ENCODE peak calls at places on chromosomes 7 and 10, in seven cellular contexts. S is fibroblast of the aortic adventitia, Z is tibial nerve, Q is heart right ventricle, K is endodermal cell, J is PC-3, B is HCT116. F is an unnamed sample.

GRCh38 chr10:91589015-91589655 is 43.7 kb downstream of the PPP1R3C start:
- DNase-seq in B (no peak), Z (no peak), K (no peak), Q (peak; percentile 26), J (peak; percentile 23), S (peak; percentile 89), F (no peak)

GRCh38 chr7:140275069-140275961 is 98.5 kb upstream of the KDM7A start:
- DNase-seq in S (peak; percentile 43), B (no peak), Z (no peak), J (no peak), Q (no peak), K (no peak), F (no peak)

GRCh38 chr7:129728875-129729467 is 117.5 kb downstream of the NRF1 start:
- DNase-seq in Q (no peak), B (no peak), Z (no peak), J (no peak), K (no peak), S (peak; percentile 2), F (no peak)

GRCh38 chr7:87152897-87153641 is 816 bp downstream of the DMTF1 start:
- DNase-seq in S (peak; percentile 50), Q (peak; percentile 14), J (peak; percentile 11), B (no peak), K (peak; percentile 60), Z (no peak), F (peak; percentile 14)

GRCh38 chr10:16030562-16030961 is 170.3 kb upstream of the MINDY3 start:
- DNase-seq in Z (no peak), K (peak; percentile 53), Q (no peak), J (no peak), S (no peak), B (no peak), F (no peak)

GRCh38 chr10:78944658-78945333 is 124.0 kb upstream of the ZMIZ1 start:
- DNase-seq in Q (no peak), J (peak; percentile 77), S (peak; percentile 98), K (peak; percentile 59), Z (peak; percentile 47), B (no peak), F (no peak)

GRCh38 chr7:30148951-30149459 is 14.2 kb downstream of the MTURN start:
- DNase-seq in J (no peak), Q (no peak), S (no peak), Z (no peak), K (no peak), B (no peak), F (no peak)

GRCh38 chr7:18511351-18511750 is 15.8 kb downstream of the HDAC9 start:
- DNase-seq in J (no peak), K (no peak), B (no peak), Q (no peak), Z (no peak), S (no peak), F (no peak)

GRCh38 chr7:45663167-45663921 is 89.2 kb downstream of the ADCY1 start:
- DNase-seq in Z (no peak), B (peak; percentile 7), J (peak; percentile 32), S (peak; percentile 16), Q (peak; percentile 57), K (peak; percentile 87), F (peak; percentile 12)

GRCh38 chr7:5701085-5701914 is 80.2 kb downstream of the RNF216 start:
- DNase-seq in B (no peak), S (no peak), Q (no peak), Z (no peak), J (no peak), K (no peak), F (no peak)

GRCh38 chr10:120833222-120833928 is 17.8 kb upstream of the WDR11 start:
- DNase-seq in B (no peak), K (no peak), Z (no peak), J (peak; percentile 56), Q (no peak), S (no peak), F (no peak)

GRCh38 chr7:1940402-1940786 is 270.3 kb downstream of the ELFN1 start:
- DNase-seq in K (no peak), J (no peak), Q (peak; percentile 74), B (no peak), Z (no peak), S (no peak), F (no peak)

GRCh38 chr7:158955932-158956804 is 99.8 kb downstream of the DYNC2I1 start:
- DNase-seq in B (no peak), J (no peak), Q (no peak), S (no peak), Z (no peak), K (no peak), F (no peak)

GRCh38 chr7:115216652-115217051 is 294.8 kb downstream of the MDFIC start:
- DNase-seq in J (no peak), B (no peak), S (peak; percentile 14), Z (no peak), Q (no peak), K (no peak), F (no peak)

GRCh38 chr7:22432203-22432718 is 67.7 kb downstream of the STEAP1B start:
- DNase-seq in Z (no peak), B (no peak), Q (no peak), J (no peak), K (no peak), S (no peak), F (no peak)

GRCh38 chr10:90674927-90675326 is 182.9 kb downstream of the HTR7 start:
- DNase-seq in Q (no peak), B (no peak), S (peak; percentile 82), K (no peak), Z (no peak), J (peak; percentile 81), F (no peak)

GRCh38 chr10:102627446-102628293 is 16.6 kb upstream of the TRIM8 start:
- DNase-seq in B (no peak), J (peak; percentile 25), S (peak; percentile 88), K (peak; percentile 89), Q (peak; percentile 55), Z (no peak), F (no peak)

GRCh38 chr7:104805449-104806317 is 208.3 kb upstream of the KMT2E start:
- DNase-seq in Z (no peak), B (no peak), Q (no peak), S (no peak), J (no peak), K (peak; percentile 10), F (no peak)

GRCh38 chr10:77867124-77867715 is 59.3 kb downstream of the DLG5 start:
- DNase-seq in Z (no peak), S (no peak), K (no peak), B (no peak), J (no peak), Q (no peak), F (no peak)

GRCh38 chr10:77863446-77863845 is 63.1 kb downstream of the DLG5 start:
- DNase-seq in Z (no peak), Q (no peak), B (no peak), K (no peak), J (no peak), S (peak; percentile 16), F (no peak)

GRCh38 chr10:77865585-77866324 is 60.8 kb downstream of the DLG5 start:
- DNase-seq in S (no peak), Z (no peak), K (no peak), J (no peak), Q (no peak), B (no peak), F (no peak)

GRCh38 chr10:77864151-77864851 is 62.3 kb downstream of the DLG5 start:
- DNase-seq in Z (no peak), J (no peak), S (no peak), B (no peak), K (no peak), Q (no peak), F (no peak)

DNA sequence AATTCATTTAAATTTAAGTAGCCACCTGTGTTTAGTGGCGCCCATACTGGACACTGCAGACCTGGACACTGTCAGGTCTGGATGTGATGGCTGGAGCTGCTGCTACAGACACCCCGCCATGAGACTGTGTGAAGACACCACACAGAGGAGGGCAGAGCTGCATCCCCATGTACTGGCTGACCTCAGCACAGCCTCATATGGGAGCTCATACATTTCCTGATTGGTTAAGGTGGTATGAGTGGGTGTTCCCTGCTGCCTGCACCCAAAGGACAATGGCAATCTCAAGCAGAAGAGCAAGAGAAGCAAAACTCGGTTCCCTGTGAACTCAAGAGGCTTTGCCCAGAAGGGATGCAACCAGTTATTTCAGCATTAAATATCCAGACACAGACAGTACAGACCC is 60.0 kb downstream of the DLG5 start:
- DNase-seq in J (no peak), Z (no peak), B (no peak), Q (no peak), K (no peak), S (no peak), F (no peak)
- TF ChIP-seq CTCF in J (no peak), Z (no peak), B (no peak), Q (no peak), K (no peak), S (no peak), F (no peak)

DNA sequence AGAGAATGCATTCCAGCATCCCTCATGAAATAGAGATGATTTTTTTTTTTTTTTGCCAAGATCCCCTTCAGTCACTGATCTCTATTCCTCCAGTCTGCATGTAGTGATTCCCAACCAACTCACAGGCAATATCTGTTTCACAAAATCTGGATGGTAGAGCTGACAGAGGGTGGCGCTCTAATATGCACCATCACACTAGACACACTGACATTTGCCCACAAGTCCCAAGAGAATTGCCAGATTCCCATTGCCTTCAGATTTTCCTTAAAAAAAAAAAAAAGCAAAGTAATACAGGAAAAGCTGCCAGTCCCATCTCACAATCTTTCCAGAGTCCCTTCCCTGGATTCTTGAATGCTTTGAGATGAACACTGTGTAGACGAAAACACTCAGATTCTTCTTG is 301.0 kb downstream of the SORCS1 start:
- DNase-seq in K (peak; percentile 65), B (no peak), Q (no peak), S (no peak), Z (no peak), J (no peak), F (no peak)
- TF ChIP-seq CTCF in K (peak; percentile 72), B (no peak), Q (no peak), S (no peak), Z (no peak), J (peak; percentile 12), F (no peak)

DNA sequence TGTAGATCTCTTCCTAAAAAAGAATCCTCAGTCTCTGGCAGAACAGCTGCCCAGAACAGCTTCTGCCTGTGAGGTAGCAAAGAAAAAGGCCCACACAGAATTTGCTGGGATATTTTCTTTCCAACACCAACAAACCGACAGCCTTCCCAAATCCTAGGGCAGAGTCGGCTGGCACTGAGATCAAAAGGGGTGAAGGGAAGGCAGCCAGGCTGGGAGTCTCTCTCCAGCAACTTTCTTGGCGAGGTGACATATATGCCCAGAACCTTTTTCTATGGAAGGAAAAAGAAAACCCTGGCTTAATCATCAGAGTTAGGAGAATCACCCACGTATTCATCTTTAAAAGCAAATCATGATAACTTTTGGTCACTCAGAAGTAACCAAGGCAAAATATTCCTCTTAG is 279.6 kb downstream of the DNAJB6 start:
- DNase-seq in J (no peak), Q (no peak), S (no peak), Z (no peak), K (no peak), B (no peak), F (no peak)
- TF ChIP-seq CTCF in J (no peak), Q (no peak), S (no peak), Z (no peak), K (no peak), B (no peak), F (no peak)

DNA sequence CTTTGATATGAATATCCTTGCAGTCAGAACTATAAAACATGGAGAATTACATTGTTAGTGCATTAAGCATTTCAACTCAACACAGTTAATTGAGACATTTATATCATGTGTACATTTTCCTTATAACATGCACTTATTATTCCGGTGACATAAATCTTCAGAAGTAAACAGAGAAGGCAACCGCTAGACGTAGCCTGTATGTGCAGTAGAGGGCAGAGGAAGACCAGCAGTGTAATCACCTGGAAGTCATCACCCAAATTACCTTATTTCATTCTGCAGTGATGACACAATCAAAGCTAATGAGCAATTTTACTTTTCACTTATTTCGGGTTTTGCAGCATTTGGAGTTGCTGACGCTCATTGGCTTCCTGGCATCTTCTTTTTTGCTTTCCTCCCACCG is 394.6 kb downstream of the SDK1 start:
- DNase-seq in Z (no peak), B (no peak), S (no peak), J (peak; percentile 38), K (no peak), Q (no peak), F (no peak)
- TF ChIP-seq CTCF in Z (no peak), B (peak; percentile 13), S (no peak), J (peak; percentile 77), K (no peak), Q (no peak), F (no peak)

F was measured in neural crest cell.